ENCODE peak calls at places on chromosomes 5 and 9, in six cellular contexts. C is trophoblast cell, Q is PC-3, R is GM23248, E is MM.1S, Y is fibroblast of lung. G is an unnamed sample. For H3K4me1, the result is how much of the 10 kb centered on the place peaks cover.

GRCh38 chr9:2271426-2271825 is 256.3 kb downstream of the SMARCA2 start:
- DNase-seq in R (peak), Q (peak), Y (peak), C (peak), E (no peak), G (no peak)

GRCh38 chr9:77161191-77161590 is 16.1 kb upstream of the VPS13A start:
- DNase-seq in C (no peak), Y (no peak), Q (no peak), R (no peak), E (no peak), G (no peak)

GRCh38 chr9:97564291-97565175 is 63.1 kb downstream of the TMOD1 start:
- DNase-seq in Y (peak), C (no peak), E (no peak), Q (peak), R (peak), G (no peak)

GRCh38 chr9:20397348-20397747 is 225.0 kb downstream of the MLLT3 start:
- DNase-seq in C (no peak), R (no peak), E (no peak), Q (no peak), Y (no peak), G (no peak)

GRCh38 chr9:113617550-113617949 is 154.0 kb downstream of the RGS3 start:
- DNase-seq in E (no peak), R (no peak), C (no peak), Q (no peak), Y (peak), G (no peak)

GRCh38 chr9:136787690-136788400 is 3.3 kb upstream of the TMEM141 start:
- DNase-seq in Y (peak), E (peak), R (peak), C (peak), Q (peak), G (no peak)

GRCh38 chr5:94103507-94104245 is 362.3 kb upstream of the POU5F2 start:
- DNase-seq in Q (no peak), E (no peak), R (no peak), Y (no peak), C (no peak), G (no peak)

GRCh38 chr9:114588671-114589526 is 1.3 kb downstream of the ATP6V1G1 start:
- DNase-seq in C (peak), Q (peak), R (peak), E (no peak), Y (peak), G (no peak)

GRCh38 chr5:139167952-139168720 is 30.0 kb downstream of the SIL1 start:
- DNase-seq in E (no peak), Y (no peak), R (no peak), Q (no peak), C (no peak), G (no peak)
- H3K4me1 ChIP-seq in E (under half), Y (under half), R (under half), Q (under half), C (under half), G (under half)

DNA sequence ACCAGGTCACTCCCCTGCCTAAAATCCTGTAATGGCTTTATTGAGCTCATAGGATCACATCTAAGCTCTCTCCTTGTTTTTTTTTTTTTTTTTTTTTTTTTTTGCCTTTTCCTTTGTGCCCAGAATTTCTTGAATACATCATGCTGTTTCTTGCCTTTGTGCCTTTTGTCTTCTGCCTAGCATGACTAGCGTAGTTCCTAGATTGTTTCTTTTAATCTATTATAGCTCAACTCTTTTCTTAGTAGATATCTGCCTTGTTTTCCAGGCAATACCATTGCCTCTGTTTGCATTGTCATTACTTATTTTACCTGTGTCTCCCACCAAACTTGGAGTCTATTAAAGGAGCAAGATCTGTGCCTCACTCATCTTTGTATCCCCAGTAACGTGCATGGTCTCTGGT is 106.1 kb upstream of the C9orf72 start:
- DNase-seq in E (no peak), R (no peak), C (no peak), Y (no peak), Q (no peak), G (no peak)
- H3K27ac ChIP-seq in E (no peak), R (no peak), C (no peak), Y (no peak), Q (no peak), G (no peak)

DNA sequence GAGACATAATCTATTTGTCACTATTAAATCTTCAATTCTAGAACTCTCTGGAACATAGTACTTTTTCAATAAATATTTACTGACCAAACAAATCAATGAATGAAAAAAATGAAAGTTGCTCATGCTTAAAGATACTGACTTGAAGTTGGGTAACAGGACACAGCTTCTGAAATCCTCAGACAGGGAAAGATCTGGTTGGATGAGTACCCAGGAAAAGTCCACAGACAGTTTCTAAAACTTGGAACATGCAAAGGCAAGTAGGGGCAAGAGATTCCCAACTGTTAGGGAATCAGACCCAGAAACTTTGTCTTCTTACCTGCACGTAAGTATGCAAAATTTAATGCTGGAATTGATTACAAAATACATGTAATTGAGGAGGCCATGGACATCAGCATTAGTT is 366.2 kb downstream of the ACTL7B start:
- DNase-seq in R (no peak), C (no peak), Q (no peak), E (no peak), Y (no peak), G (peak)
- H3K4me2 ChIP-seq in R (no peak), C (no peak), Q (no peak), E (no peak), Y (no peak), G (peak)

GRCh38 chr9:130254753-130255637 is 10.6 kb upstream of the HMCN2 start:
- DNase-seq in Y (no peak), Q (no peak), E (peak), R (no peak), C (no peak), G (no peak)
- H3K4me1 ChIP-seq in Y (under half), Q (under half), E (under half), R (under half), C (under half), G (under half)

DNA sequence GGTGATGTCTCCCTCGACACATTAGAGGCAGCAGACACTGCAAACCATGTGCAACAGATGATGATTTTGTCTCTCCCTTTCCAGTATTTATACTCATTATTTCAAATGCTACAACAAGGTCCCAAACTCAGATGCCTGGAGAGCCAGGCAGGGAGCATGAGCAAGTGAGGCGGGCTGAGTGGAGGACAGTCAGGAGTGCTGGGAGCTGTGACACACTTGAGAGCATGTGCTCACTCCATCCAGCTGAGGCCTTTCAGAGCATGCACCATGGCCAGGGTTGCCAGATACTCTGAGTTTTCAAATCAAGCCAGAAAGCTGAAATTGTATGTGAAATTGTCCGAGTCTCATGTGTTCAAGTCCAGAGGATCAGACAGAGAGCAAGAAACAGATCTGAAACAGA is 55.8 kb upstream of the SLC2A8 start:
- DNase-seq in Y (no peak), C (no peak), Q (no peak), R (peak), E (no peak), G (no peak)
- H3K27ac ChIP-seq in Y (no peak), C (no peak), Q (no peak), R (no peak), E (no peak), G (no peak)

G was measured in keratinocyte.